ENCODE peak calls at places on chromosomes 16 and 17, in six cellular contexts. One of them, this sample, is unnamed.

GRCh38 chr17:34578656-34579016 is 746 bp upstream of the TMEM132E start:
- DNase-seq in A673: no peak
- DNase-seq in AG04450: no peak
- DNase-seq in pancreas: no peak
- DNase-seq in esophagus squamous epithelium: no peak
- DNase-seq in dorsolateral prefrontal cortex: no peak
- DNase-seq in this sample: no peak

GRCh38 chr16:68790130-68790761 is 53.1 kb upstream of the TANGO6 start:
- DNase-seq in A673: no peak
- DNase-seq in AG04450: no peak
- DNase-seq in pancreas: no peak
- DNase-seq in esophagus squamous epithelium: no peak
- DNase-seq in dorsolateral prefrontal cortex: no peak
- DNase-seq in this sample: peak; percentile 50

GRCh38 chr16:52861614-52862022 is 191.1 kb downstream of the CHD9NB start:
- DNase-seq in A673: peak; percentile 80
- DNase-seq in AG04450: no peak
- DNase-seq in pancreas: no peak
- DNase-seq in esophagus squamous epithelium: no peak
- DNase-seq in dorsolateral prefrontal cortex: no peak
- DNase-seq in this sample: no peak

GRCh38 chr17:49403514-49404289 is 11.0 kb downstream of the PHB1 start:
- DNase-seq in A673: no peak
- DNase-seq in AG04450: no peak
- DNase-seq in pancreas: no peak
- DNase-seq in esophagus squamous epithelium: no peak
- DNase-seq in dorsolateral prefrontal cortex: no peak
- DNase-seq in this sample: no peak

GRCh38 chr17:8447816-8448215 is 12.1 kb downstream of the NDEL1 start:
- DNase-seq in A673: peak; percentile 50
- DNase-seq in AG04450: no peak
- DNase-seq in pancreas: no peak
- DNase-seq in esophagus squamous epithelium: no peak
- DNase-seq in dorsolateral prefrontal cortex: no peak
- DNase-seq in this sample: no peak

GRCh38 chr16:58426095-58426494 is 33.8 kb downstream of the GINS3 start:
- DNase-seq in A673: no peak
- DNase-seq in AG04450: no peak
- DNase-seq in pancreas: no peak
- DNase-seq in esophagus squamous epithelium: no peak
- DNase-seq in dorsolateral prefrontal cortex: no peak
- DNase-seq in this sample: no peak

GRCh38 chr16:14095883-14096551 is 24.9 kb downstream of the MRTFB start:
- DNase-seq in A673: no peak
- DNase-seq in AG04450: no peak
- DNase-seq in pancreas: no peak
- DNase-seq in esophagus squamous epithelium: no peak
- DNase-seq in dorsolateral prefrontal cortex: no peak
- DNase-seq in this sample: peak; percentile 11

GRCh38 chr17:9011001-9011400 is 10.3 kb upstream of the NTN1 start:
- DNase-seq in A673: no peak
- DNase-seq in AG04450: no peak
- DNase-seq in pancreas: no peak
- DNase-seq in esophagus squamous epithelium: no peak
- DNase-seq in dorsolateral prefrontal cortex: no peak
- DNase-seq in this sample: no peak

GRCh38 chr17:9436629-9437028 is 139.0 kb downstream of the STX8 start:
- DNase-seq in A673: no peak
- DNase-seq in AG04450: no peak
- DNase-seq in pancreas: no peak
- DNase-seq in esophagus squamous epithelium: no peak
- DNase-seq in dorsolateral prefrontal cortex: no peak
- DNase-seq in this sample: no peak

GRCh38 chr17:72619976-72620650 is 472.4 kb downstream of the SLC39A11 start:
- DNase-seq in A673: no peak
- DNase-seq in AG04450: no peak
- DNase-seq in pancreas: no peak
- DNase-seq in esophagus squamous epithelium: no peak
- DNase-seq in dorsolateral prefrontal cortex: no peak
- DNase-seq in this sample: no peak
- H3K27me3 ChIP-seq in A673: no peaks in the 10 kb centered on the region
- H3K27me3 ChIP-seq in AG04450: peaks cover 29% of the 10 kb centered on the region
- H3K27me3 ChIP-seq in pancreas: no peaks in the 10 kb centered on the region
- H3K27me3 ChIP-seq in esophagus squamous epithelium: peaks cover 60% of the 10 kb centered on the region
- H3K27me3 ChIP-seq in dorsolateral prefrontal cortex: peaks cover 10% of the 10 kb centered on the region
- H3K27me3 ChIP-seq in this sample: no peaks in the 10 kb centered on the region

GRCh38 chr17:76493505-76494167 is 7.6 kb downstream of the RHBDF2 start:
- DNase-seq in A673: no peak
- DNase-seq in AG04450: no peak
- DNase-seq in pancreas: no peak
- DNase-seq in esophagus squamous epithelium: no peak
- DNase-seq in dorsolateral prefrontal cortex: no peak
- DNase-seq in this sample: no peak
- H3K4me3 ChIP-seq in A673: no peak overlapping the region
- H3K4me3 ChIP-seq in AG04450: no peak overlapping the region
- H3K4me3 ChIP-seq in pancreas: no peak overlapping the region
- H3K4me3 ChIP-seq in esophagus squamous epithelium: no peak overlapping the region
- H3K4me3 ChIP-seq in dorsolateral prefrontal cortex: peak overlapping the region; percentile 15
- H3K4me3 ChIP-seq in this sample: no peak overlapping the region

GRCh38 chr16:86472366-86472765 is 38.0 kb upstream of the FOXF1 start:
- DNase-seq in A673: no peak
- DNase-seq in AG04450: no peak
- DNase-seq in pancreas: no peak
- DNase-seq in esophagus squamous epithelium: no peak
- DNase-seq in dorsolateral prefrontal cortex: no peak
- DNase-seq in this sample: no peak

GRCh38 chr16:86470964-86471363 is 39.4 kb upstream of the FOXF1 start:
- DNase-seq in A673: no peak
- DNase-seq in AG04450: no peak
- DNase-seq in pancreas: no peak
- DNase-seq in esophagus squamous epithelium: no peak
- DNase-seq in dorsolateral prefrontal cortex: no peak
- DNase-seq in this sample: no peak

GRCh38 chr16:86467490-86467889 is 42.8 kb upstream of the FOXF1 start:
- DNase-seq in A673: no peak
- DNase-seq in AG04450: no peak
- DNase-seq in pancreas: no peak
- DNase-seq in esophagus squamous epithelium: no peak
- DNase-seq in dorsolateral prefrontal cortex: no peak
- DNase-seq in this sample: no peak

GRCh38 chr16:86466695-86467406 is 43.5 kb upstream of the FOXF1 start:
- DNase-seq in A673: no peak
- DNase-seq in AG04450: peak; percentile 34
- DNase-seq in pancreas: no peak
- DNase-seq in esophagus squamous epithelium: no peak
- DNase-seq in dorsolateral prefrontal cortex: no peak
- DNase-seq in this sample: no peak

DNA sequence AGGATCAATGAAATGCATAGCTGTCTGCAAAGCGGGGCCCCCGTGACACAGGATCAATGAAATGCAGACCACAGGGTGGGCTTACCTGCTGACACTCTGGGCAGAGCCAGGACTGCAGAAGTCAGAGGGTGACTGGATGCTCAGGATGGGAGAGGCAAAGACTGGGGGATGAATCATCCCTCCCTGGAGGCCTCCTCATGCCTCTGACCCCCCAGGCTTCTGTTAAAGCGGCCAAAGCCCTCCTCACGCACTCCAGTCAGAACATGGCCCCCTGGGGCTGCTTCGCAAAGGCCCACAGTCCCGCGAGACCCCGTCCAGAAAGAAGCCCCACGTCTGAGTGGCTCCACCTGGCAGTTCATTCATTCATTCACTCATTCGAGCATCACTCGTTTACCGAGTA is 38.4 kb upstream of the FOXF1 start:
- DNase-seq in A673: no peak
- DNase-seq in AG04450: no peak
- DNase-seq in pancreas: no peak
- DNase-seq in esophagus squamous epithelium: no peak
- DNase-seq in dorsolateral prefrontal cortex: no peak
- DNase-seq in this sample: no peak
- H3K27me3 ChIP-seq in A673: peaks cover 75% of the 10 kb centered on the region
- H3K27me3 ChIP-seq in AG04450: no peaks in the 10 kb centered on the region
- H3K27me3 ChIP-seq in pancreas: no peaks in the 10 kb centered on the region
- H3K27me3 ChIP-seq in esophagus squamous epithelium: peaks cover 27% of the 10 kb centered on the region
- H3K27me3 ChIP-seq in dorsolateral prefrontal cortex: peaks cover 4% of the 10 kb centered on the region
- H3K27me3 ChIP-seq in this sample: no peaks in the 10 kb centered on the region

GRCh38 chr17:78185981-78186688 is 717 bp downstream of the TK1 start:
- DNase-seq in A673: peak; percentile 42
- DNase-seq in AG04450: no peak
- DNase-seq in pancreas: no peak
- DNase-seq in esophagus squamous epithelium: no peak
- DNase-seq in dorsolateral prefrontal cortex: no peak
- DNase-seq in this sample: peak; percentile 30
- H3K4me3 ChIP-seq in A673: peak overlapping the region; percentile 73
- H3K4me3 ChIP-seq in AG04450: peak overlapping the region; percentile 79
- H3K4me3 ChIP-seq in pancreas: no peak overlapping the region
- H3K4me3 ChIP-seq in esophagus squamous epithelium: peak overlapping the region; percentile 43
- H3K4me3 ChIP-seq in dorsolateral prefrontal cortex: peak overlapping the region; percentile 73
- H3K4me3 ChIP-seq in this sample: peak overlapping the region; percentile 37

DNA sequence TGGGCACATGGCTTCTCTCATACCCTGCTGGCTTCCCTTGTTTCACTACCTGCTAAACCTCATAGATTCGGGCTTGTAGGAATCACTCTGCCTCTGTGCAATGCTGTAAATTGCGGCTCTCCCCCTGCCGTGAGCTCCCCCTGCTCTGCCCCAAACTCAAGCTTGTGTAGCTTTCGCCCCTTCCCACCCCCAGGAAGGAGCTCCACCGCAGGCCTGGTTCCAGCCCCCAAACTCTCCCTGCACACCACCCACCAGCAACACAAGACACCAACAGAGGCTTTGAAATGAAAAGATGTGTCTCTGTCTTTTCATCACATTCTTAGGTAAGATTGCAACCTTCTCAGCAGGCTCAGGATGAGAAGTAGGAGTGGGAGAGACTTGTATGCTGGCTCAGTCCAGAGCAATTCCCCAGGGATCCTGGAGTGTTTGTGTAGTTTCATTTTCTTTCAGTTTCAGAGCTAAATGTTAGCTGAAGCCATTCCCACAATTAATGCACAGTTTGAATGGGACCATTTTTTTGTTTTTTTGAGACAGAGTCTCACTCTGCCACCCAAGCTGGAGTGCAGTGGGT is 14.2 kb downstream of the CX3CL1 start:
- DNase-seq in A673: peak; percentile 60
- DNase-seq in AG04450: no peak
- DNase-seq in pancreas: no peak
- DNase-seq in esophagus squamous epithelium: no peak
- DNase-seq in dorsolateral prefrontal cortex: no peak
- DNase-seq in this sample: no peak
- H3K27me3 ChIP-seq in A673: no peaks in the 10 kb centered on the region
- H3K27me3 ChIP-seq in AG04450: peaks cover 40% of the 10 kb centered on the region
- H3K27me3 ChIP-seq in pancreas: no peaks in the 10 kb centered on the region
- H3K27me3 ChIP-seq in esophagus squamous epithelium: no peaks in the 10 kb centered on the region
- H3K27me3 ChIP-seq in dorsolateral prefrontal cortex: no peaks in the 10 kb centered on the region
- H3K27me3 ChIP-seq in this sample: no peaks in the 10 kb centered on the region

DNA sequence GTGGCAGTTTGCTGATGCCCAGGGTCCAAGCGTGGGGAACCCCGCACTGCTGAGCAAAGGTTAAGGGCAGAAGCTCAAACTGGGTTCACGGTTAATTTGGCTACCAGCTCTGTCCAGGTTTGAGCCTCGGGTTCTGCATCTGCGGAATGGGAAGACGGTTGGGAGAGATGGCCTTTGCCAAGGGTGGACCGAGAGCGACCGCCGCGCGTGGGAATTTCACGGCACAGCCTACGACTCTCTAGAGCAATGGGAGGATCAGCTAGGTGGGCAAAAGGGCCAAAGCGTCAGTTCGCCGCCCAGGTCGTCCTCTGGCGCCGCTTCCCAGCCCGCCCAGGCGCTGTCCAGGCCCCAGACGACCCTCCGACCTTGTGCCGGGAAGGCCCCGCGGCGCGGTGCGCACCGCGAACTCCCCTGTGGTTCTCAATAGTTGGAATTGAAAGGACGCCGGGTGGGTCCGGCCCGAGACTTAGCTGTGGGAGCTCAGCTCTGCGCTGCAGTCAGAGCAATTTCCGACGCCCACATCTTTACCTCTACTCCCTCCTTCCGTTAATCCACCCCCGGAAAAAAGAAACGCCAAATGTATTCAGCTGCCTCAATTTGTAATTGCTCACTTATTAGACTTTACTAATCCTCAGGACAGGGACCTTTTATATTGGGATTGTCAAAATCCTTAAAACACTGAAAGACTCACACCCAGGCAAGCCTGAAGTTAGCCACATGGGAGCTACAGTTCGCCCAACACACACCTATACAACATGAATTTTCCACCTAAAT is 2.5 kb upstream of the HS3ST3B1 start:
- DNase-seq in A673: peak; percentile 17
- DNase-seq in AG04450: no peak
- DNase-seq in pancreas: no peak
- DNase-seq in esophagus squamous epithelium: no peak
- DNase-seq in dorsolateral prefrontal cortex: no peak
- DNase-seq in this sample: no peak
- H3K4me3 ChIP-seq in A673: no peak overlapping the region
- H3K4me3 ChIP-seq in AG04450: no peak overlapping the region
- H3K4me3 ChIP-seq in pancreas: no peak overlapping the region
- H3K4me3 ChIP-seq in esophagus squamous epithelium: no peak overlapping the region
- H3K4me3 ChIP-seq in dorsolateral prefrontal cortex: no peak overlapping the region
- H3K4me3 ChIP-seq in this sample: no peak overlapping the region

GRCh38 chr17:48356866-48357265 is 73.1 kb downstream of the SKAP1 start:
- DNase-seq in A673: no peak
- DNase-seq in AG04450: no peak
- DNase-seq in pancreas: no peak
- DNase-seq in esophagus squamous epithelium: no peak
- DNase-seq in dorsolateral prefrontal cortex: no peak
- DNase-seq in this sample: no peak
- H3K27me3 ChIP-seq in A673: peaks cover 3% of the 10 kb centered on the region
- H3K27me3 ChIP-seq in AG04450: peaks cover 13% of the 10 kb centered on the region
- H3K27me3 ChIP-seq in pancreas: no peaks in the 10 kb centered on the region
- H3K27me3 ChIP-seq in esophagus squamous epithelium: peaks cover 82% of the 10 kb centered on the region
- H3K27me3 ChIP-seq in dorsolateral prefrontal cortex: peaks cover 61% of the 10 kb centered on the region
- H3K27me3 ChIP-seq in this sample: no peaks in the 10 kb centered on the region

This sample was measured in thyroid gland.